ENCODE peak calls at places on chromosomes 16 and 17, in eight cellular contexts. N, G, R, B, Z, O, Q and M are unnamed samples.

GRCh38 chr16:50271148-50272041 is 5.0 kb downstream of the ADCY7 start:
- DNase-seq in R (no peak), N (no peak), Q (no peak), G (no peak), Z (no peak), B (no peak), O (no peak), M (no peak)

GRCh38 chr17:72717276-72717675 is 375.2 kb downstream of the SLC39A11 start:
- DNase-seq in O (no peak), R (no peak), Z (no peak), G (no peak), B (no peak), Q (no peak), N (no peak), M (no peak)

GRCh38 chr16:69166946-69167930 is 19.7 kb upstream of the SNTB2 start:
- DNase-seq in G (no peak), Z (no peak), O (no peak), B (no peak), Q (no peak), R (no peak), N (no peak), M (no peak)

GRCh38 chr16:57757883-57758282 is 22.3 kb downstream of the KATNB1 start:
- DNase-seq in Q (no peak), Z (no peak), R (no peak), N (no peak), B (no peak), O (no peak), G (no peak), M (no peak)

GRCh38 chr17:33038740-33039139 is 47.1 kb downstream of the SPACA3 start:
- DNase-seq in Z (peak), R (peak), O (no peak), B (peak), G (no peak), N (peak), Q (no peak), M (no peak)

GRCh38 chr17:17096438-17097178 is 54.4 kb downstream of the MPRIP start:
- DNase-seq in Z (no peak), G (no peak), N (no peak), B (no peak), O (no peak), Q (no peak), R (no peak), M (no peak)

GRCh38 chr17:28407974-28408306 is 1.9 kb upstream of the SLC46A1 start:
- DNase-seq in N (no peak), B (no peak), Z (no peak), R (no peak), G (no peak), O (no peak), Q (no peak), M (no peak)

GRCh38 chr17:63573634-63574033 is 23.4 kb downstream of the DCAF7 start:
- DNase-seq in B (no peak), Z (no peak), O (no peak), Q (no peak), G (no peak), R (no peak), N (no peak), M (no peak)

GRCh38 chr17:66583112-66583748 is 251.7 kb upstream of the CACNG5 start:
- DNase-seq in O (no peak), Z (no peak), G (no peak), R (no peak), B (no peak), Q (no peak), N (no peak), M (no peak)

GRCh38 chr17:9224485-9224884 is 203.2 kb downstream of the NTN1 start:
- DNase-seq in G (no peak), O (no peak), N (no peak), Z (no peak), R (no peak), B (no peak), Q (no peak), M (no peak)

GRCh38 chr17:56624947-56625346 is 31.4 kb downstream of the NOG start:
- DNase-seq in Z (no peak), R (no peak), O (no peak), Q (no peak), G (no peak), B (no peak), N (no peak), M (no peak)

GRCh38 chr17:82399601-82400101 is 18.5 kb upstream of the HEXD start:
- DNase-seq in Q (no peak), R (no peak), Z (no peak), N (no peak), G (no peak), O (no peak), B (no peak), M (no peak)

GRCh38 chr16:4679854-4680636 is 13.3 kb upstream of the NUDT16L1 start:
- DNase-seq in N (no peak), O (no peak), R (peak), B (peak), Q (no peak), Z (no peak), G (no peak), M (no peak)

GRCh38 chr17:8254881-8255280 is 5.8 kb downstream of the PFAS start:
- DNase-seq in O (no peak), R (no peak), Z (no peak), G (no peak), B (no peak), Q (no peak), N (no peak), M (no peak)

GRCh38 chr17:74027539-74027938 is 175.9 kb upstream of the RPL38 start:
- DNase-seq in O (no peak), G (no peak), Z (no peak), N (no peak), R (no peak), Q (no peak), B (no peak), M (no peak)

GRCh38 chr16:7653746-7654145 is 321.1 kb downstream of the RBFOX1 start:
- DNase-seq in N (no peak), Q (no peak), Z (no peak), R (no peak), G (no peak), O (no peak), B (no peak), M (no peak)

GRCh38 chr16:72821551-72821950 is 226.4 kb downstream of the ZFHX3 start:
- DNase-seq in O (no peak), G (no peak), N (no peak), R (no peak), Q (no peak), Z (no peak), B (no peak), M (no peak)

GRCh38 chr17:41076788-41077187 is 7.2 kb upstream of the KRTAP4-7 start:
- DNase-seq in R (no peak), O (no peak), Q (no peak), Z (no peak), B (no peak), G (no peak), N (no peak), M (no peak)

GRCh38 chr17:61517843-61518606 is 65.8 kb downstream of the TBX4 start:
- DNase-seq in O (no peak), Q (no peak), R (no peak), N (no peak), G (no peak), B (no peak), Z (no peak), M (no peak)

GRCh38 chr17:73201215-73202069 is 8.6 kb downstream of the COG1 start:
- DNase-seq in N (no peak), Z (no peak), G (no peak), Q (no peak), O (no peak), R (peak), B (no peak), M (no peak)

GRCh38 chr17:77628035-77628434 is 330.5 kb upstream of the TNRC6C start:
- DNase-seq in Z (no peak), R (no peak), O (no peak), Q (no peak), G (no peak), B (no peak), N (no peak), M (no peak)

GRCh38 chr17:59093702-59094231 is 12.9 kb downstream of the TRIM37 start:
- DNase-seq in B (no peak), R (peak), N (no peak), Z (peak), G (no peak), Q (no peak), O (peak), M (no peak)

GRCh38 chr16:82835487-82836160 is 208.9 kb downstream of the CDH13 start:
- DNase-seq in O (no peak), G (no peak), R (no peak), N (no peak), Z (no peak), Q (no peak), B (no peak), M (no peak)

GRCh38 chr16:31052131-31052530 is 18.8 kb downstream of the STX4 start:
- DNase-seq in O (peak), G (no peak), B (peak), R (peak), Q (no peak), Z (peak), N (no peak), M (peak)

GRCh38 chr17:16371742-16372141 is 9.1 kb upstream of the UBB start:
- DNase-seq in O (peak), Q (no peak), N (no peak), R (no peak), Z (no peak), G (no peak), B (no peak), M (no peak)